ENCODE peak calls at places on chromosomes 13 and 19, in six cellular contexts. One of them, this sample, is unnamed.

GRCh38 chr13:40047322-40047771 is 391.9 kb downstream of the COG6 start:
- DNase-seq in skeletal muscle cell: no peak
- DNase-seq in DMS 273 treated with DMSO at 0.1 percent for 48 hours: no peak
- DNase-seq in natural killer cell: no peak
- DNase-seq in lower leg skin: no peak
- DNase-seq in fibroblast of the conjunctiva: no peak
- DNase-seq in this sample: no peak

GRCh38 chr13:75372517-75372916 is 109.5 kb downstream of the TBC1D4 start:
- DNase-seq in skeletal muscle cell: no peak
- DNase-seq in DMS 273 treated with DMSO at 0.1 percent for 48 hours: no peak
- DNase-seq in natural killer cell: no peak
- DNase-seq in lower leg skin: no peak
- DNase-seq in fibroblast of the conjunctiva: peak; percentile 39
- DNase-seq in this sample: peak; percentile 45

GRCh38 chr19:55099557-55100506 is 17.6 kb downstream of the PPP1R12C start:
- DNase-seq in skeletal muscle cell: no peak
- DNase-seq in DMS 273 treated with DMSO at 0.1 percent for 48 hours: no peak
- DNase-seq in natural killer cell: no peak
- DNase-seq in lower leg skin: no peak
- DNase-seq in fibroblast of the conjunctiva: peak; percentile 31
- DNase-seq in this sample: peak; percentile 19

GRCh38 chr13:36341718-36342117 is 4.5 kb downstream of the SPART start:
- DNase-seq in skeletal muscle cell: no peak
- DNase-seq in DMS 273 treated with DMSO at 0.1 percent for 48 hours: no peak
- DNase-seq in natural killer cell: no peak
- DNase-seq in lower leg skin: no peak
- DNase-seq in fibroblast of the conjunctiva: no peak
- DNase-seq in this sample: peak; percentile 4

GRCh38 chr13:42458193-42458592 is 115.8 kb upstream of the TNFSF11 start:
- DNase-seq in skeletal muscle cell: no peak
- DNase-seq in DMS 273 treated with DMSO at 0.1 percent for 48 hours: no peak
- DNase-seq in natural killer cell: no peak
- DNase-seq in lower leg skin: no peak
- DNase-seq in fibroblast of the conjunctiva: no peak
- DNase-seq in this sample: no peak

GRCh38 chr13:72839831-72840426 is 58.0 kb downstream of the PIBF1 start:
- DNase-seq in skeletal muscle cell: no peak
- DNase-seq in DMS 273 treated with DMSO at 0.1 percent for 48 hours: no peak
- DNase-seq in natural killer cell: no peak
- DNase-seq in lower leg skin: no peak
- DNase-seq in fibroblast of the conjunctiva: peak; percentile 26
- DNase-seq in this sample: peak; percentile 37

GRCh38 chr13:92768592-92768991 is 458.0 kb upstream of the GPC6 start:
- DNase-seq in skeletal muscle cell: no peak
- DNase-seq in DMS 273 treated with DMSO at 0.1 percent for 48 hours: no peak
- DNase-seq in natural killer cell: no peak
- DNase-seq in lower leg skin: no peak
- DNase-seq in fibroblast of the conjunctiva: no peak
- DNase-seq in this sample: no peak

GRCh38 chr13:95540848-95541247 is 11.7 kb upstream of the CLDN10 start:
- DNase-seq in skeletal muscle cell: no peak
- DNase-seq in DMS 273 treated with DMSO at 0.1 percent for 48 hours: no peak
- DNase-seq in natural killer cell: no peak
- DNase-seq in lower leg skin: no peak
- DNase-seq in fibroblast of the conjunctiva: no peak
- DNase-seq in this sample: no peak

GRCh38 chr13:114261328-114261965 is 20.0 kb upstream of the UPF3A start:
- DNase-seq in skeletal muscle cell: no peak
- DNase-seq in DMS 273 treated with DMSO at 0.1 percent for 48 hours: no peak
- DNase-seq in natural killer cell: no peak
- DNase-seq in lower leg skin: no peak
- DNase-seq in fibroblast of the conjunctiva: no peak
- DNase-seq in this sample: no peak

GRCh38 chr19:35224681-35225604 is 3.6 kb downstream of the FAM187B start:
- DNase-seq in skeletal muscle cell: no peak
- DNase-seq in DMS 273 treated with DMSO at 0.1 percent for 48 hours: no peak
- DNase-seq in natural killer cell: peak; percentile 14
- DNase-seq in lower leg skin: no peak
- DNase-seq in fibroblast of the conjunctiva: no peak
- DNase-seq in this sample: no peak

GRCh38 chr19:1833540-1833939 is 14.7 kb downstream of the REXO1 start:
- DNase-seq in skeletal muscle cell: no peak
- DNase-seq in DMS 273 treated with DMSO at 0.1 percent for 48 hours: no peak
- DNase-seq in natural killer cell: no peak
- DNase-seq in lower leg skin: no peak
- DNase-seq in fibroblast of the conjunctiva: no peak
- DNase-seq in this sample: no peak

GRCh38 chr13:110055089-110055488 is 251.9 kb downstream of the COL4A1 start:
- DNase-seq in skeletal muscle cell: no peak
- DNase-seq in DMS 273 treated with DMSO at 0.1 percent for 48 hours: no peak
- DNase-seq in natural killer cell: no peak
- DNase-seq in lower leg skin: no peak
- DNase-seq in fibroblast of the conjunctiva: no peak
- DNase-seq in this sample: no peak

GRCh38 chr13:79995334-79995733 is 345.6 kb downstream of the SPRY2 start:
- DNase-seq in skeletal muscle cell: peak; percentile 49
- DNase-seq in DMS 273 treated with DMSO at 0.1 percent for 48 hours: no peak
- DNase-seq in natural killer cell: no peak
- DNase-seq in lower leg skin: no peak
- DNase-seq in fibroblast of the conjunctiva: peak; percentile 6
- DNase-seq in this sample: peak; percentile 27

GRCh38 chr13:51638497-51638871 is 54.2 kb downstream of the WDFY2 start:
- DNase-seq in skeletal muscle cell: no peak
- DNase-seq in DMS 273 treated with DMSO at 0.1 percent for 48 hours: no peak
- DNase-seq in natural killer cell: no peak
- DNase-seq in lower leg skin: no peak
- DNase-seq in fibroblast of the conjunctiva: no peak
- DNase-seq in this sample: no peak

GRCh38 chr13:46172531-46172991 is 9.4 kb downstream of the LCP1 start:
- DNase-seq in skeletal muscle cell: no peak
- DNase-seq in DMS 273 treated with DMSO at 0.1 percent for 48 hours: no peak
- DNase-seq in natural killer cell: no peak
- DNase-seq in lower leg skin: no peak
- DNase-seq in fibroblast of the conjunctiva: no peak
- DNase-seq in this sample: no peak

GRCh38 chr13:101211261-101211660 is 205.0 kb downstream of the NALCN start:
- DNase-seq in skeletal muscle cell: no peak
- DNase-seq in DMS 273 treated with DMSO at 0.1 percent for 48 hours: no peak
- DNase-seq in natural killer cell: no peak
- DNase-seq in lower leg skin: no peak
- DNase-seq in fibroblast of the conjunctiva: peak; percentile 22
- DNase-seq in this sample: peak; percentile 47

GRCh38 chr13:73598021-73598712 is 536.0 kb downstream of the KLF12 start:
- DNase-seq in skeletal muscle cell: peak; percentile 40
- DNase-seq in DMS 273 treated with DMSO at 0.1 percent for 48 hours: no peak
- DNase-seq in natural killer cell: no peak
- DNase-seq in lower leg skin: no peak
- DNase-seq in fibroblast of the conjunctiva: no peak
- DNase-seq in this sample: no peak

GRCh38 chr13:111422352-111422751 is 101.9 kb downstream of the TEX29 start:
- DNase-seq in skeletal muscle cell: no peak
- DNase-seq in DMS 273 treated with DMSO at 0.1 percent for 48 hours: no peak
- DNase-seq in natural killer cell: no peak
- DNase-seq in lower leg skin: no peak
- DNase-seq in fibroblast of the conjunctiva: no peak
- DNase-seq in this sample: no peak

GRCh38 chr19:4829001-4829712 is 2.4 kb downstream of the TICAM1 start:
- DNase-seq in skeletal muscle cell: no peak
- DNase-seq in DMS 273 treated with DMSO at 0.1 percent for 48 hours: no peak
- DNase-seq in natural killer cell: no peak
- DNase-seq in lower leg skin: no peak
- DNase-seq in fibroblast of the conjunctiva: no peak
- DNase-seq in this sample: no peak

GRCh38 chr19:1901940-1902404 is 3.2 kb upstream of the ADAT3 start:
- DNase-seq in skeletal muscle cell: no peak
- DNase-seq in DMS 273 treated with DMSO at 0.1 percent for 48 hours: no peak
- DNase-seq in natural killer cell: no peak
- DNase-seq in lower leg skin: peak; percentile 51
- DNase-seq in fibroblast of the conjunctiva: no peak
- DNase-seq in this sample: no peak

GRCh38 chr19:44648536-44649370 is 5.0 kb downstream of the PVR start:
- DNase-seq in skeletal muscle cell: no peak
- DNase-seq in DMS 273 treated with DMSO at 0.1 percent for 48 hours: no peak
- DNase-seq in natural killer cell: no peak
- DNase-seq in lower leg skin: no peak
- DNase-seq in fibroblast of the conjunctiva: no peak
- DNase-seq in this sample: peak; percentile 89

GRCh38 chr13:112248406-112248760 is 127.8 kb upstream of the SPACA7 start:
- DNase-seq in skeletal muscle cell: no peak
- DNase-seq in DMS 273 treated with DMSO at 0.1 percent for 48 hours: no peak
- DNase-seq in natural killer cell: no peak
- DNase-seq in lower leg skin: no peak
- DNase-seq in fibroblast of the conjunctiva: no peak
- DNase-seq in this sample: no peak

GRCh38 chr13:62643007-62643483 is 1227.4 kb upstream of the PCDH20 start:
- DNase-seq in skeletal muscle cell: peak; percentile 18
- DNase-seq in DMS 273 treated with DMSO at 0.1 percent for 48 hours: no peak
- DNase-seq in natural killer cell: no peak
- DNase-seq in lower leg skin: no peak
- DNase-seq in fibroblast of the conjunctiva: no peak
- DNase-seq in this sample: no peak

This sample was measured in fibroblast of gingiva.